ENCODE peak calls at places on chromosome 5, in ten cellular contexts. U, J, O, P, C, Y, H, S, N and X are unnamed samples.

GRCh38 chr5:160629007-160629402 is 207.3 kb downstream of the PTTG1 start:
- DNase-seq in U (no peak), J (no peak), O (no peak), P (peak; percentile 14), C (no peak), Y (no peak), H (no peak), S (no peak), N (no peak), X (no peak)

GRCh38 chr5:154486427-154486866 is 8.4 kb upstream of the HAND1 start:
- DNase-seq in U (no peak), J (no peak), O (no peak), P (no peak), C (no peak), Y (no peak), H (no peak), S (no peak), N (no peak), X (no peak)

GRCh38 chr5:123371575-123372179 is 51.5 kb downstream of the CEP120 start:
- DNase-seq in U (peak; percentile 52), J (peak; percentile 6), O (peak; percentile 1), P (peak; percentile 66), C (peak; percentile 51), Y (peak; percentile 5), H (peak; percentile 37), S (peak; percentile 12), N (peak; percentile 52), X (peak; percentile 2)

GRCh38 chr5:181236471-181236870 is 7.2 kb downstream of the RACK1 start:
- DNase-seq in U (no peak), J (no peak), O (no peak), P (no peak), C (no peak), Y (no peak), H (no peak), S (no peak), N (no peak), X (no peak)

GRCh38 chr5:160197341-160198147 is 31.8 kb upstream of the FABP6 start:
- DNase-seq in U (no peak), J (no peak), O (no peak), P (peak; percentile 33), C (no peak), Y (no peak), H (no peak), S (no peak), N (peak; percentile 49), X (no peak)

GRCh38 chr5:43037929-43038510 is 2.1 kb downstream of the ANXA2R start:
- DNase-seq in U (peak; percentile 88), J (no peak), O (no peak), P (no peak), C (no peak), Y (no peak), H (peak; percentile 40), S (no peak), N (no peak), X (peak; percentile 65)

GRCh38 chr5:177447611-177448243 is 1.1 kb downstream of the PRR7 start:
- DNase-seq in U (peak; percentile 68), J (peak; percentile 82), O (no peak), P (no peak), C (no peak), Y (peak; percentile 98), H (no peak), S (no peak), N (no peak), X (peak; percentile 23)

GRCh38 chr5:138773215-138773614 is 20.0 kb downstream of the CTNNA1 start:
- DNase-seq in U (no peak), J (no peak), O (no peak), P (no peak), C (no peak), Y (no peak), H (no peak), S (no peak), N (no peak), X (no peak)

GRCh38 chr5:16487448-16487847 is 21.8 kb upstream of the ZNF622 start:
- DNase-seq in U (no peak), J (no peak), O (no peak), P (no peak), C (no peak), Y (no peak), H (no peak), S (no peak), N (no peak), X (no peak)

GRCh38 chr5:108818613-108819272 is 71.0 kb downstream of the FER start:
- DNase-seq in U (peak; percentile 50), J (no peak), O (no peak), P (no peak), C (no peak), Y (peak; percentile 34), H (no peak), S (no peak), N (no peak), X (no peak)

GRCh38 chr5:1161108-1161831 is 40.1 kb upstream of the SLC6A19 start:
- DNase-seq in U (no peak), J (no peak), O (no peak), P (no peak), C (no peak), Y (peak; percentile 66), H (no peak), S (no peak), N (peak; percentile 37), X (no peak)

GRCh38 chr5:61598140-61598539 is 266.1 kb downstream of the ZSWIM6 start:
- DNase-seq in U (no peak), J (no peak), O (no peak), P (peak; percentile 13), C (no peak), Y (no peak), H (no peak), S (no peak), N (no peak), X (no peak)

GRCh38 chr5:135009736-135010501 is 24.1 kb downstream of the PITX1 start:
- DNase-seq in U (peak; percentile 22), J (no peak), O (no peak), P (no peak), C (no peak), Y (no peak), H (no peak), S (no peak), N (no peak), X (no peak)

GRCh38 chr5:125722550-125722949 is 700.7 kb upstream of the GRAMD2B start:
- DNase-seq in U (peak; percentile 8), J (no peak), O (no peak), P (no peak), C (no peak), Y (no peak), H (no peak), S (no peak), N (no peak), X (no peak)

GRCh38 chr5:113378960-113379541 is 55.7 kb downstream of the TSSK1B start:
- DNase-seq in U (peak; percentile 86), J (peak; percentile 32), O (peak; percentile 27), P (peak; percentile 83), C (no peak), Y (peak; percentile 18), H (peak; percentile 57), S (peak; percentile 45), N (no peak), X (peak; percentile 36)

GRCh38 chr5:62306494-62307363 is 723 bp downstream of the KIF2A start:
- DNase-seq in U (peak; percentile 80), J (peak; percentile 71), O (peak; percentile 31), P (peak; percentile 52), C (peak; percentile 59), Y (peak; percentile 23), H (peak; percentile 57), S (no peak), N (no peak), X (peak; percentile 19)

GRCh38 chr5:9099681-9100080 is 446.2 kb downstream of the SEMA5A start:
- DNase-seq in U (no peak), J (no peak), O (no peak), P (no peak), C (no peak), Y (no peak), H (no peak), S (no peak), N (no peak), X (no peak)

GRCh38 chr5:9335754-9336495 is 209.9 kb downstream of the SEMA5A start:
- DNase-seq in U (no peak), J (no peak), O (no peak), P (no peak), C (no peak), Y (no peak), H (no peak), S (no peak), N (no peak), X (no peak)

GRCh38 chr5:152271420-152271819 is 133.7 kb downstream of the NMUR2 start:
- DNase-seq in U (peak; percentile 2), J (no peak), O (no peak), P (peak; percentile 68), C (no peak), Y (peak; percentile 3), H (no peak), S (no peak), N (no peak), X (no peak)

GRCh38 chr5:90866915-90867715 is 308.5 kb downstream of the ADGRV1 start:
- DNase-seq in U (no peak), J (no peak), O (no peak), P (no peak), C (no peak), Y (no peak), H (no peak), S (no peak), N (no peak), X (no peak)

GRCh38 chr5:165808358-165808757 is 2302.9 kb downstream of the MAT2B start:
- DNase-seq in U (no peak), J (no peak), O (no peak), P (no peak), C (no peak), Y (no peak), H (no peak), S (no peak), N (no peak), X (no peak)

GRCh38 chr5:134153241-134153640 is 23.5 kb downstream of the SKP1 start:
- DNase-seq in U (no peak), J (no peak), O (no peak), P (no peak), C (no peak), Y (no peak), H (no peak), S (no peak), N (no peak), X (no peak)

GRCh38 chr5:11046160-11046559 is 285.1 kb upstream of the DAP start:
- DNase-seq in U (peak; percentile 52), J (peak; percentile 18), O (no peak), P (peak; percentile 75), C (no peak), Y (no peak), H (no peak), S (no peak), N (no peak), X (peak; percentile 10)

GRCh38 chr5:178058321-178059012 is 54.9 kb upstream of the N4BP3 start:
- DNase-seq in U (no peak), J (no peak), O (no peak), P (no peak), C (peak; percentile 62), Y (no peak), H (no peak), S (no peak), N (no peak), X (no peak)

GRCh38 chr5:91865920-91866319 is 482.8 kb upstream of the ARRDC3 start:
- DNase-seq in U (peak; percentile 62), J (no peak), O (no peak), P (no peak), C (no peak), Y (no peak), H (no peak), S (no peak), N (no peak), X (no peak)

GRCh38 chr5:140338918-140339317 is 7.5 kb downstream of the HBEGF start:
- DNase-seq in U (no peak), J (no peak), O (no peak), P (no peak), C (no peak), Y (no peak), H (no peak), S (no peak), N (no peak), X (no peak)

GRCh38 chr5:178555005-178555404 is 35.2 kb downstream of the COL23A1 start:
- DNase-seq in U (no peak), J (no peak), O (no peak), P (no peak), C (no peak), Y (no peak), H (no peak), S (no peak), N (no peak), X (no peak)

GRCh38 chr5:55993628-55994501 is 898 bp downstream of the IL6ST start:
- DNase-seq in U (peak; percentile 57), J (no peak), O (no peak), P (no peak), C (no peak), Y (no peak), H (no peak), S (no peak), N (no peak), X (no peak)